ENCODE peak calls at places on chromosome X, in seven cellular contexts. V is K562, U is neural progenitor cell, F is mammary epithelial cell, C is HCT116, Z is endothelial cell of umbilical vein, K is fibroblast of lung. H is an unnamed sample.

GRCh38 chrX:109533631-109534030 is 3.0 kb upstream of the NXT2 start:
- DNase-seq in C (no peak), U (no peak), K (peak; percentile 33), Z (peak; percentile 81), F (peak; percentile 48), V (no peak), H (no peak)

GRCh38 chrX:26557691-26558321 is 341.8 kb downstream of the MAGEB5 start:
- DNase-seq in U (no peak), F (no peak), V (no peak), K (no peak), C (no peak), Z (no peak), H (no peak)

GRCh38 chrX:112941209-112941788 is 100.7 kb upstream of the AMOT start:
- DNase-seq in C (no peak), U (no peak), V (no peak), F (no peak), K (peak; percentile 0), Z (no peak), H (peak; percentile 1)

GRCh38 chrX:137195991-137196390 is 162.2 kb upstream of the GPR101 start:
- DNase-seq in V (no peak), C (no peak), Z (no peak), K (no peak), F (no peak), U (no peak), H (no peak)

GRCh38 chrX:68686684-68687045 is 39.2 kb downstream of the STARD8 start:
- DNase-seq in V (peak; percentile 36), Z (no peak), K (peak; percentile 32), U (peak; percentile 36), F (no peak), C (no peak), H (peak; percentile 24)

GRCh38 chrX:989959-990510 is 222.4 kb downstream of the CRLF2 start:
- DNase-seq in F (peak; percentile 89), U (peak; percentile 34), V (peak; percentile 41), Z (no peak), C (peak; percentile 78), K (peak; percentile 30), H (peak; percentile 11)

GRCh38 chrX:69093960-69094935 is 71.0 kb downstream of the PJA1 start:
- DNase-seq in U (peak; percentile 82), C (peak; percentile 21), V (peak; percentile 61), F (peak; percentile 26), K (peak; percentile 71), Z (peak; percentile 26), H (peak; percentile 81)

GRCh38 chrX:96707829-96708228 is 23.2 kb downstream of the DIAPH2 start:
- DNase-seq in U (no peak), K (no peak), C (no peak), F (no peak), Z (no peak), V (no peak), H (peak; percentile 7)

GRCh38 chrX:40282901-40283674 is 185.3 kb upstream of the BCOR start:
- DNase-seq in F (no peak), Z (no peak), C (no peak), K (peak; percentile 34), V (no peak), U (no peak), H (no peak)

GRCh38 chrX:79138658-79139241 is 5.7 kb upstream of the GPR174 start:
- DNase-seq in Z (no peak), U (no peak), F (no peak), C (no peak), V (no peak), K (no peak), H (no peak)

GRCh38 chrX:69362889-69363288 is 141.2 kb upstream of the NALF2 start:
- DNase-seq in U (no peak), V (no peak), C (no peak), Z (no peak), K (peak; percentile 47), F (no peak), H (peak; percentile 42)

GRCh38 chrX:70664726-70665125 is 220.1 kb downstream of the DLG3 start:
- DNase-seq in F (peak; percentile 9), C (peak; percentile 16), Z (peak; percentile 13), V (no peak), K (peak; percentile 42), U (peak; percentile 35), H (peak; percentile 7)

GRCh38 chrX:99800016-99800415 is 610.1 kb downstream of the PCDH19 start:
- DNase-seq in F (no peak), K (no peak), Z (no peak), V (no peak), U (no peak), C (no peak), H (no peak)

GRCh38 chrX:42075032-42075431 is 151.7 kb upstream of the CASK start:
- DNase-seq in F (no peak), V (no peak), C (no peak), U (no peak), Z (no peak), K (no peak), H (no peak)

GRCh38 chrX:72540318-72540717 is 32.3 kb downstream of the HDAC8 start:
- DNase-seq in F (no peak), V (no peak), Z (peak; percentile 30), K (peak; percentile 57), C (no peak), U (no peak), H (peak; percentile 40)

GRCh38 chrX:2652106-2652505 is 39.0 kb upstream of the CD99 start:
- DNase-seq in U (peak; percentile 16), V (no peak), K (no peak), F (no peak), Z (no peak), C (no peak), H (no peak)

GRCh38 chrX:139559383-139560042 is 29.0 kb downstream of the F9 start:
- DNase-seq in U (peak; percentile 75), Z (peak; percentile 26), C (peak; percentile 24), V (peak; percentile 4), K (peak; percentile 62), F (peak; percentile 48), H (peak; percentile 89)

GRCh38 chrX:19214248-19214787 is 92.0 kb upstream of the ADGRG2 start:
- DNase-seq in V (no peak), K (no peak), C (no peak), U (no peak), Z (no peak), F (no peak), H (no peak)

GRCh38 chrX:129653181-129653984 is 1.4 kb downstream of the APLN start:
- DNase-seq in V (no peak), C (no peak), Z (no peak), K (no peak), U (no peak), F (no peak), H (no peak)
- H3K4me3 ChIP-seq in V (no peak overlapping the region), C (no peak overlapping the region), Z (peak overlapping the region; percentile 78), K (no peak overlapping the region), U (peak overlapping the region; percentile 55), F (no peak overlapping the region), H (peak overlapping the region; percentile 46)

GRCh38 chrX:107508925-107509324 is 59.5 kb downstream of the FRMPD3 start:
- DNase-seq in C (no peak), U (no peak), F (no peak), K (no peak), V (no peak), Z (no peak), H (no peak)

GRCh38 chrX:107506596-107507031 is 57.2 kb downstream of the FRMPD3 start:
- DNase-seq in K (no peak), C (no peak), Z (no peak), F (no peak), V (no peak), U (no peak), H (no peak)

GRCh38 chrX:107507744-107508117 is 58.3 kb downstream of the FRMPD3 start:
- DNase-seq in V (no peak), K (no peak), F (no peak), Z (no peak), C (no peak), U (no peak), H (no peak)

GRCh38 chrX:107505223-107505622 is 55.8 kb downstream of the FRMPD3 start:
- DNase-seq in V (no peak), F (no peak), U (no peak), C (no peak), Z (no peak), K (no peak), H (no peak)

GRCh38 chrX:107507093-107507743 is 57.8 kb downstream of the FRMPD3 start:
- DNase-seq in K (no peak), V (no peak), F (no peak), Z (no peak), C (no peak), U (no peak), H (no peak)
- TF ChIP-seq EZH2 in K (no peak), V (no peak), F (no peak), Z (peak; percentile 19), C (no peak), U (peak; percentile 65), H (no peak)

GRCh38 chrX:86133761-86134160 is 14.5 kb upstream of the DACH2 start:
- DNase-seq in U (no peak), K (peak; percentile 43), F (no peak), C (no peak), V (no peak), Z (peak; percentile 4), H (peak; percentile 39)
- H3K4me3 ChIP-seq in U (no peak overlapping the region), K (no peak overlapping the region), F (no peak overlapping the region), C (no peak overlapping the region), V (no peak overlapping the region), Z (no peak overlapping the region), H (no peak overlapping the region)

GRCh38 chrX:134551365-134552095 is 91.6 kb downstream of the HPRT1 start:
- DNase-seq in U (peak; percentile 25), C (no peak), V (no peak), Z (peak; percentile 42), K (peak; percentile 75), F (no peak), H (peak; percentile 37)
- TF ChIP-seq EZH2 in U (peak; percentile 4), C (no peak), V (no peak), Z (no peak), K (no peak), F (no peak), H (no peak)

GRCh38 chrX:154526901-154527675 is 11.1 kb upstream of the FAM3A start:
- DNase-seq in Z (peak; percentile 71), U (peak; percentile 88), F (peak; percentile 69), V (peak; percentile 68), C (peak; percentile 27), K (peak; percentile 80), H (peak; percentile 82)
- H3K4me3 ChIP-seq in Z (no peak overlapping the region), U (peak overlapping the region; percentile 33), F (peak overlapping the region; percentile 15), V (no peak overlapping the region), C (no peak overlapping the region), K (no peak overlapping the region), H (peak overlapping the region; percentile 17)

GRCh38 chrX:25016361-25016671 is 551 bp upstream of the ARX start:
- DNase-seq in F (no peak), V (no peak), Z (no peak), U (peak; percentile 56), K (no peak), C (no peak), H (no peak)

GRCh38 chrX:25012793-25013592 is 2.8 kb downstream of the ARX start:
- DNase-seq in K (no peak), F (no peak), U (peak; percentile 63), C (no peak), V (peak; percentile 32), Z (no peak), H (no peak)

GRCh38 chrX:25015486-25016360 is at the start of gene ARX:
- DNase-seq in C (peak; percentile 55), F (peak; percentile 68), Z (peak; percentile 31), U (peak; percentile 97), K (peak; percentile 61), V (peak; percentile 91), H (peak; percentile 91)

GRCh38 chrX:25013593-25014365 is 2.0 kb downstream of the ARX start:
- DNase-seq in K (no peak), U (peak; percentile 62), Z (no peak), F (no peak), V (peak; percentile 37), C (no peak), H (no peak)

GRCh38 chrX:25014366-25014838 is 1.4 kb downstream of the ARX start:
- DNase-seq in C (no peak), Z (no peak), U (peak; percentile 34), V (no peak), F (no peak), K (no peak), H (no peak)
- TF ChIP-seq EZH2 in C (no peak), Z (no peak), U (peak; percentile 100), V (no peak), F (no peak), K (peak; percentile 2), H (no peak)